ENCODE peak calls at places on chromosomes 6 and 20, in six cellular contexts. H is lower lobe of right lung, D is upper lobe of right lung, S is progenitor cell of endocrine pancreas, C is neural crest cell, M is nephron progenitor cell. G is an unnamed sample.

GRCh38 chr6:149888659-149889058 is 9.3 kb downstream of the RAET1E start:
- DNase-seq in H (no peak), D (no peak), S (no peak), C (no peak), M (no peak), G (no peak)

GRCh38 chr6:100246206-100246605 is 218.5 kb downstream of the SIM1 start:
- DNase-seq in H (no peak), D (no peak), S (no peak), C (no peak), M (no peak), G (no peak)

GRCh38 chr6:20038805-20039204 is 173.5 kb downstream of the MBOAT1 start:
- DNase-seq in H (no peak), D (no peak), S (no peak), C (no peak), M (no peak), G (no peak)

GRCh38 chr20:36116813-36117441 is 37.6 kb upstream of the EPB41L1 start:
- DNase-seq in H (no peak), D (no peak), S (no peak), C (no peak), M (no peak), G (no peak)

GRCh38 chr6:53246924-53247323 is 98.3 kb upstream of the GCM1 start:
- DNase-seq in H (no peak), D (no peak), S (no peak), C (no peak), M (no peak), G (no peak)

GRCh38 chr20:60589624-60590023 is 631.4 kb downstream of the CDH26 start:
- DNase-seq in H (no peak), D (no peak), S (peak), C (peak), M (peak), G (peak)

GRCh38 chr6:169619650-169620049 is 82.2 kb downstream of the WDR27 start:
- DNase-seq in H (no peak), D (no peak), S (no peak), C (no peak), M (no peak), G (no peak)

GRCh38 chr20:19996970-19997369 is 20.2 kb upstream of the NAA20 start:
- DNase-seq in H (no peak), D (no peak), S (no peak), C (no peak), M (no peak), G (no peak)

GRCh38 chr6:4180653-4181255 is 45.4 kb upstream of the ECI2 start:
- DNase-seq in H (no peak), D (no peak), S (no peak), C (no peak), M (no peak), G (no peak)

GRCh38 chr20:58547527-58548475 is 32.6 kb upstream of the APCDD1L start:
- DNase-seq in H (no peak), D (no peak), S (no peak), C (no peak), M (no peak), G (no peak)

GRCh38 chr20:63529180-63529860 is 7.9 kb downstream of the PTK6 start:
- DNase-seq in H (no peak), D (no peak), S (peak), C (no peak), M (no peak), G (no peak)

GRCh38 chr20:57395111-57395959 is 4.1 kb downstream of the RBM38 start:
- DNase-seq in H (peak), D (peak), S (no peak), C (peak), M (no peak), G (peak)

GRCh38 chr6:20563377-20563776 is 29.1 kb downstream of the CDKAL1 start:
- DNase-seq in H (no peak), D (no peak), S (no peak), C (no peak), M (no peak), G (no peak)

GRCh38 chr20:46182271-46182670 is 64.2 kb downstream of the CD40 start:
- DNase-seq in H (no peak), D (no peak), S (no peak), C (no peak), M (no peak), G (no peak)

GRCh38 chr6:138337076-138337475 is 40.6 kb upstream of the SMIM28 start:
- DNase-seq in H (no peak), D (no peak), S (no peak), C (no peak), M (no peak), G (no peak)

GRCh38 chr6:148179786-148180185 is 162.9 kb upstream of the SASH1 start:
- DNase-seq in H (no peak), D (no peak), S (no peak), C (peak), M (no peak), G (peak)

GRCh38 chr6:107114872-107115694 is at the start of gene BEND3:
- DNase-seq in H (peak), D (peak), S (peak), C (peak), M (peak), G (peak)
- TF ChIP-seq CTCF in H (no peak), D (no peak), S (no peak), C (peak), M (no peak), G (no peak)

DNA sequence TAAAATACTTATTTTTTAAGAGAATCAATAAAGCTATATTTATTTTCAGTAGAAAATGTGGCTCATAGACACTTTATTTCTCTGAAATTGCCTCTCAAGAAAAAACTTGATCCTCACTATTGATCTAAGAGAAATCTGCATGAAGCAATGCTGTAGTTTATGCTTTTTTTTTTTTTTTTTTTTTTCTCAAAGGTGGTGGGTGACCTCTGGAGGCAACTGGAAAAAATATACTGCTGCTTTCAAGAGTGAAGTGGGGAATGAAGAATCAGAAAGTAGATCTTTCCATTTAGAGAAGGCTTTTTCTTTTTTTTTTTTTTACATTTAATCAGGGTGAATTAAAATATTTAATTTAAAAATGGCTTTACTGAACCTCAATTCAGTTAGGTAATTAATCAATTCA is 169.3 kb downstream of the SLC16A10 start:
- DNase-seq in H (no peak), D (no peak), S (no peak), C (no peak), M (no peak), G (no peak)
- TF ChIP-seq CTCF in H (no peak), D (no peak), S (peak), C (peak), M (no peak), G (no peak)

GRCh38 chr6:5610640-5611039 is 349.3 kb downstream of the FARS2 start:
- DNase-seq in H (no peak), D (no peak), S (no peak), C (no peak), M (no peak), G (no peak)
- TF ChIP-seq CTCF in H (no peak), D (no peak), S (peak), C (no peak), M (no peak), G (peak)

GRCh38 chr6:69705954-69706353 is 90.9 kb downstream of the LMBRD1 start:
- DNase-seq in H (no peak), D (no peak), S (no peak), C (no peak), M (no peak), G (no peak)
- TF ChIP-seq CTCF in H (no peak), D (no peak), S (no peak), C (no peak), M (no peak), G (peak)

G was measured in endothelial cell.